ENCODE peak calls at places on chromosomes 16 and 17, in four cellular contexts. Z is T-helper 17 cell, G is kidney tubule cell, S is BJ. U is an unnamed sample.
A peak's percentile ranks its signal among the peaks of the same experiment; 100 is the strongest.

GRCh38 chr17:6755281-6755680 is 565 bp upstream of the XAF1 start:
- DNase-seq in Z (no peak), G (no peak), S (peak; percentile 21), U (no peak)

GRCh38 chr16:19130852-19131808 is 17.4 kb downstream of the ITPRIPL2 start:
- DNase-seq in S (peak; percentile 46), G (peak; percentile 65), Z (no peak), U (peak; percentile 80)

GRCh38 chr16:69938981-69939820 is 11.9 kb upstream of the CLEC18A start:
- DNase-seq in S (no peak), G (no peak), Z (no peak), U (no peak)

GRCh38 chr16:30767767-30768465 is 5.8 kb downstream of the RNF40 start:
- DNase-seq in G (no peak), S (no peak), Z (no peak), U (no peak)

GRCh38 chr17:77888242-77889134 is 70.0 kb upstream of the TNRC6C start:
- DNase-seq in S (no peak), Z (no peak), G (no peak), U (no peak)

GRCh38 chr16:74999208-74999682 is 421 bp downstream of the ZNRF1 start:
- DNase-seq in Z (peak; percentile 20), G (peak; percentile 22), S (no peak), U (peak; percentile 38)

GRCh38 chr17:66829386-66829864 is 5.5 kb upstream of the CACNG5 start:
- DNase-seq in Z (no peak), S (peak; percentile 4), G (peak; percentile 54), U (peak; percentile 47)

GRCh38 chr16:3578121-3578520 is 918 bp upstream of the NLRC3 start:
- DNase-seq in G (no peak), Z (no peak), S (no peak), U (no peak)

GRCh38 chr16:82945420-82946096 is 318.8 kb downstream of the CDH13 start:
- DNase-seq in S (no peak), Z (no peak), G (no peak), U (peak; percentile 57)

GRCh38 chr16:75072239-75072947 is 44.2 kb downstream of the LDHD start:
- DNase-seq in Z (no peak), G (no peak), S (no peak), U (no peak)

GRCh38 chr17:79461041-79461440 is 149.8 kb downstream of the RBFOX3 start:
- DNase-seq in Z (no peak), S (no peak), G (peak; percentile 20), U (peak; percentile 31)

GRCh38 chr17:72719582-72720493 is 372.6 kb downstream of the SLC39A11 start:
- DNase-seq in G (no peak), Z (peak; percentile 22), S (no peak), U (peak; percentile 73)

GRCh38 chr17:17983776-17984175 is 11.1 kb downstream of the DRC3 start:
- DNase-seq in Z (no peak), S (no peak), G (no peak), U (no peak)

GRCh38 chr16:55492756-55493380 is 13.9 kb downstream of the MMP2 start:
- DNase-seq in G (no peak), S (no peak), Z (no peak), U (no peak)

GRCh38 chr16:70688266-70688742 is 2.5 kb upstream of the MTSS2 start:
- DNase-seq in S (no peak), Z (no peak), G (no peak), U (peak; percentile 83)

GRCh38 chr17:56707312-56708219 is 114.1 kb downstream of the NOG start:
- DNase-seq in Z (no peak), S (no peak), G (peak; percentile 72), U (no peak)

U was measured in M059J.